ENCODE peak calls at places on chromosome 21, in eight cellular contexts. One of them, this sample, is unnamed.

GRCh38 chr21:46667191-46667734 is 31.8 kb downstream of the PRMT2 start:
- DNase-seq in aorta: no peak
- DNase-seq in mammary epithelial cell: peak; percentile 49
- DNase-seq in left ventricle myocardium inferior: no peak
- DNase-seq in OCI-LY7: no peak
- DNase-seq in GM23248: peak; percentile 43
- DNase-seq in right cardiac atrium: no peak
- DNase-seq in NT2/D1: peak; percentile 27
- DNase-seq in this sample: no peak

GRCh38 chr21:27511241-27511640 is 544.4 kb upstream of the ADAMTS5 start:
- DNase-seq in OCI-LY7: no peak
- DNase-seq in GM23248: no peak
- DNase-seq in mammary epithelial cell: no peak
- DNase-seq in NT2/D1: no peak
- DNase-seq in aorta: no peak
- DNase-seq in right cardiac atrium: no peak
- DNase-seq in left ventricle myocardium inferior: no peak
- DNase-seq in this sample: no peak

GRCh38 chr21:27813750-27814149 is 846.9 kb upstream of the ADAMTS5 start:
- DNase-seq in GM23248: no peak
- DNase-seq in NT2/D1: no peak
- DNase-seq in right cardiac atrium: peak; percentile 45
- DNase-seq in left ventricle myocardium inferior: peak; percentile 14
- DNase-seq in OCI-LY7: no peak
- DNase-seq in aorta: no peak
- DNase-seq in mammary epithelial cell: peak; percentile 8
- DNase-seq in this sample: no peak

GRCh38 chr21:31162827-31163226 is 124.6 kb upstream of the KRTAP19-8 start:
- DNase-seq in OCI-LY7: no peak
- DNase-seq in mammary epithelial cell: no peak
- DNase-seq in left ventricle myocardium inferior: no peak
- DNase-seq in GM23248: peak; percentile 82
- DNase-seq in right cardiac atrium: no peak
- DNase-seq in NT2/D1: no peak
- DNase-seq in aorta: no peak
- DNase-seq in this sample: no peak

GRCh38 chr21:17436626-17437111 is 76.2 kb upstream of the CXADR start:
- DNase-seq in GM23248: no peak
- DNase-seq in OCI-LY7: no peak
- DNase-seq in right cardiac atrium: no peak
- DNase-seq in NT2/D1: no peak
- DNase-seq in left ventricle myocardium inferior: no peak
- DNase-seq in aorta: no peak
- DNase-seq in mammary epithelial cell: no peak
- DNase-seq in this sample: no peak

GRCh38 chr21:35829014-35829525 is 231.3 kb downstream of the SETD4 start:
- DNase-seq in left ventricle myocardium inferior: no peak
- DNase-seq in NT2/D1: no peak
- DNase-seq in right cardiac atrium: no peak
- DNase-seq in aorta: no peak
- DNase-seq in OCI-LY7: no peak
- DNase-seq in GM23248: no peak
- DNase-seq in mammary epithelial cell: no peak
- DNase-seq in this sample: no peak

GRCh38 chr21:38784458-38785266 is 21.1 kb upstream of the ETS2 start:
- DNase-seq in OCI-LY7: no peak
- DNase-seq in GM23248: no peak
- DNase-seq in mammary epithelial cell: no peak
- DNase-seq in right cardiac atrium: no peak
- DNase-seq in left ventricle myocardium inferior: no peak
- DNase-seq in NT2/D1: no peak
- DNase-seq in aorta: no peak
- DNase-seq in this sample: no peak

GRCh38 chr21:41877901-41878830 is 978 bp downstream of the PRDM15 start:
- DNase-seq in GM23248: peak; percentile 81
- DNase-seq in left ventricle myocardium inferior: no peak
- DNase-seq in aorta: no peak
- DNase-seq in OCI-LY7: peak; percentile 88
- DNase-seq in mammary epithelial cell: peak; percentile 26
- DNase-seq in NT2/D1: no peak
- DNase-seq in right cardiac atrium: no peak
- DNase-seq in this sample: no peak

GRCh38 chr21:28496517-28496916 is 496.2 kb downstream of the LTN1 start:
- DNase-seq in left ventricle myocardium inferior: no peak
- DNase-seq in NT2/D1: no peak
- DNase-seq in OCI-LY7: no peak
- DNase-seq in aorta: no peak
- DNase-seq in mammary epithelial cell: no peak
- DNase-seq in GM23248: no peak
- DNase-seq in right cardiac atrium: no peak
- DNase-seq in this sample: no peak

GRCh38 chr21:45076245-45076661 is 1.9 kb downstream of the ADARB1 start:
- DNase-seq in aorta: no peak
- DNase-seq in left ventricle myocardium inferior: no peak
- DNase-seq in NT2/D1: no peak
- DNase-seq in mammary epithelial cell: peak; percentile 47
- DNase-seq in right cardiac atrium: no peak
- DNase-seq in GM23248: peak; percentile 70
- DNase-seq in OCI-LY7: no peak
- DNase-seq in this sample: no peak
- H3K4me1 ChIP-seq in aorta: peaks cover 2% of the 10 kb centered on the region
- H3K4me1 ChIP-seq in left ventricle myocardium inferior: peaks cover 55% of the 10 kb centered on the region
- H3K4me1 ChIP-seq in NT2/D1: no peaks in the 10 kb centered on the region
- H3K4me1 ChIP-seq in mammary epithelial cell: peaks cover 45% of the 10 kb centered on the region
- H3K4me1 ChIP-seq in right cardiac atrium: peaks cover 8% of the 10 kb centered on the region
- H3K4me1 ChIP-seq in GM23248: peaks cover 33% of the 10 kb centered on the region
- H3K4me1 ChIP-seq in OCI-LY7: no peaks in the 10 kb centered on the region
- H3K4me1 ChIP-seq in this sample: peaks cover 30% of the 10 kb centered on the region

DNA sequence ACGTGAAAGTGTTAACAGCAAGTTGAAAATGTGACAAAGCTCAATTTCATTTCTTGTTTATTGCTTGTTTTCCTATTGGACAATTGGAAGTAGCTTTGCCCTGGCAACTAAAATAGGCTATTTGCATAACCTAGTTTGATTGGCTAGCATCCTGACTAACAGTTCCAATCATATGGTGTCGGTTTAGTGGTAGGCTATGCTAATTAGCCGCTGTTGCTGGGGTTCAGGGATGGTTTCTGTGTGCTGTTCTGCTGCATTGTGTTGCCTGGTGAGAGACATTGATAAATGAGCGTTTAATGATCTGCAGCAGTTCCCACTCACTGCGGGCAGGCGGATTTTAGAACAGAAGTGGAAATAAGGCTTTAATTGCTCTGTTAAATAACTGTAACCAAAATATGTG is 68.5 kb downstream of the DYRK1A start:
- DNase-seq in mammary epithelial cell: peak; percentile 31
- DNase-seq in left ventricle myocardium inferior: peak; percentile 35
- DNase-seq in GM23248: peak; percentile 85
- DNase-seq in right cardiac atrium: peak; percentile 34
- DNase-seq in aorta: peak; percentile 61
- DNase-seq in NT2/D1: no peak
- DNase-seq in OCI-LY7: no peak
- DNase-seq in this sample: no peak
- H3K4me1 ChIP-seq in mammary epithelial cell: peaks cover 7% of the 10 kb centered on the region
- H3K4me1 ChIP-seq in left ventricle myocardium inferior: peaks cover 95% of the 10 kb centered on the region
- H3K4me1 ChIP-seq in GM23248: peaks cover 35% of the 10 kb centered on the region
- H3K4me1 ChIP-seq in right cardiac atrium: peaks cover 15% of the 10 kb centered on the region
- H3K4me1 ChIP-seq in aorta: no peaks in the 10 kb centered on the region
- H3K4me1 ChIP-seq in NT2/D1: no peaks in the 10 kb centered on the region
- H3K4me1 ChIP-seq in OCI-LY7: no peaks in the 10 kb centered on the region
- H3K4me1 ChIP-seq in this sample: peaks cover 47% of the 10 kb centered on the region

GRCh38 chr21:33212159-33212851 is 17.4 kb upstream of the IFNAR2 start:
- DNase-seq in NT2/D1: no peak
- DNase-seq in OCI-LY7: peak; percentile 87
- DNase-seq in right cardiac atrium: no peak
- DNase-seq in GM23248: peak; percentile 53
- DNase-seq in left ventricle myocardium inferior: no peak
- DNase-seq in mammary epithelial cell: peak; percentile 88
- DNase-seq in aorta: no peak
- DNase-seq in this sample: no peak
- H3K4me1 ChIP-seq in NT2/D1: no peaks in the 10 kb centered on the region
- H3K4me1 ChIP-seq in OCI-LY7: peaks cover 79% of the 10 kb centered on the region
- H3K4me1 ChIP-seq in right cardiac atrium: peaks cover 4% of the 10 kb centered on the region
- H3K4me1 ChIP-seq in GM23248: peaks cover 7% of the 10 kb centered on the region
- H3K4me1 ChIP-seq in left ventricle myocardium inferior: peaks cover 14% of the 10 kb centered on the region
- H3K4me1 ChIP-seq in mammary epithelial cell: peaks cover 23% of the 10 kb centered on the region
- H3K4me1 ChIP-seq in aorta: no peaks in the 10 kb centered on the region
- H3K4me1 ChIP-seq in this sample: peaks cover 12% of the 10 kb centered on the region

GRCh38 chr21:15057290-15057689 is 7.5 kb downstream of the NRIP1 start:
- DNase-seq in NT2/D1: no peak
- DNase-seq in OCI-LY7: no peak
- DNase-seq in aorta: no peak
- DNase-seq in left ventricle myocardium inferior: no peak
- DNase-seq in right cardiac atrium: no peak
- DNase-seq in GM23248: no peak
- DNase-seq in mammary epithelial cell: no peak
- DNase-seq in this sample: no peak

GRCh38 chr21:15054606-15055239 is 10.1 kb downstream of the NRIP1 start:
- DNase-seq in GM23248: no peak
- DNase-seq in OCI-LY7: no peak
- DNase-seq in right cardiac atrium: no peak
- DNase-seq in NT2/D1: no peak
- DNase-seq in left ventricle myocardium inferior: no peak
- DNase-seq in mammary epithelial cell: no peak
- DNase-seq in aorta: no peak
- DNase-seq in this sample: no peak

GRCh38 chr21:15051652-15052554 is 12.9 kb downstream of the NRIP1 start:
- DNase-seq in OCI-LY7: no peak
- DNase-seq in mammary epithelial cell: no peak
- DNase-seq in aorta: no peak
- DNase-seq in right cardiac atrium: no peak
- DNase-seq in GM23248: no peak
- DNase-seq in NT2/D1: no peak
- DNase-seq in left ventricle myocardium inferior: no peak
- DNase-seq in this sample: no peak

GRCh38 chr21:15053531-15053930 is 11.3 kb downstream of the NRIP1 start:
- DNase-seq in OCI-LY7: no peak
- DNase-seq in left ventricle myocardium inferior: no peak
- DNase-seq in right cardiac atrium: no peak
- DNase-seq in mammary epithelial cell: no peak
- DNase-seq in NT2/D1: no peak
- DNase-seq in aorta: no peak
- DNase-seq in GM23248: no peak
- DNase-seq in this sample: no peak

DNA sequence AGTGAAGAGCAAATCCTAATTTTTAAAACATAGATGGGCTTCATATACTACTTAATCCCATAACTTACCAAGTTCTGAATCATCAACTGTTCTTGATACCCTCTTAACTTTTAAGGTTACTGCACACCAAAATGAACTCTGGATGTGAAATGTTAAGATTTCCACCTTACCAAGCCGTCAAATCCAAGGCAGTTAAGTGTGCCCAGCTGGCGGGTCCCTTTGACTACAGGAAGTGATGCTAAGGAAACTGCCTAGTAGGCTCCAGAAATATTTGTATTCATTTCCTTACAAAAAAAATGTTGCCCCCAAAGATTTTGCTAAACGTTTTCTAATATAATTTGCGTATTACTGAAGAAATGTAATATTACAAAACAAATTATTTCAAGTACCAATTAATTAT is 10.7 kb downstream of the NRIP1 start:
- DNase-seq in right cardiac atrium: no peak
- DNase-seq in left ventricle myocardium inferior: no peak
- DNase-seq in mammary epithelial cell: no peak
- DNase-seq in aorta: no peak
- DNase-seq in NT2/D1: no peak
- DNase-seq in GM23248: no peak
- DNase-seq in OCI-LY7: no peak
- DNase-seq in this sample: no peak
- H3K4me1 ChIP-seq in right cardiac atrium: peaks cover 7% of the 10 kb centered on the region
- H3K4me1 ChIP-seq in left ventricle myocardium inferior: peaks cover 100% of the 10 kb centered on the region
- H3K4me1 ChIP-seq in mammary epithelial cell: peaks cover 4% of the 10 kb centered on the region
- H3K4me1 ChIP-seq in aorta: peaks cover 7% of the 10 kb centered on the region
- H3K4me1 ChIP-seq in NT2/D1: peaks cover 4% of the 10 kb centered on the region
- H3K4me1 ChIP-seq in GM23248: peaks cover 51% of the 10 kb centered on the region
- H3K4me1 ChIP-seq in OCI-LY7: no peaks in the 10 kb centered on the region
- H3K4me1 ChIP-seq in this sample: no peaks in the 10 kb centered on the region

GRCh38 chr21:44305691-44306090 is 5.8 kb downstream of the PFKL start:
- DNase-seq in aorta: no peak
- DNase-seq in right cardiac atrium: no peak
- DNase-seq in GM23248: no peak
- DNase-seq in left ventricle myocardium inferior: no peak
- DNase-seq in OCI-LY7: no peak
- DNase-seq in NT2/D1: no peak
- DNase-seq in mammary epithelial cell: no peak
- DNase-seq in this sample: no peak
- H3K4me1 ChIP-seq in aorta: no peaks in the 10 kb centered on the region
- H3K4me1 ChIP-seq in right cardiac atrium: peaks cover 3% of the 10 kb centered on the region
- H3K4me1 ChIP-seq in GM23248: peaks cover 8% of the 10 kb centered on the region
- H3K4me1 ChIP-seq in left ventricle myocardium inferior: peaks cover 55% of the 10 kb centered on the region
- H3K4me1 ChIP-seq in OCI-LY7: peaks cover 42% of the 10 kb centered on the region
- H3K4me1 ChIP-seq in NT2/D1: peaks cover 65% of the 10 kb centered on the region
- H3K4me1 ChIP-seq in mammary epithelial cell: peaks cover 16% of the 10 kb centered on the region
- H3K4me1 ChIP-seq in this sample: no peaks in the 10 kb centered on the region

DNA sequence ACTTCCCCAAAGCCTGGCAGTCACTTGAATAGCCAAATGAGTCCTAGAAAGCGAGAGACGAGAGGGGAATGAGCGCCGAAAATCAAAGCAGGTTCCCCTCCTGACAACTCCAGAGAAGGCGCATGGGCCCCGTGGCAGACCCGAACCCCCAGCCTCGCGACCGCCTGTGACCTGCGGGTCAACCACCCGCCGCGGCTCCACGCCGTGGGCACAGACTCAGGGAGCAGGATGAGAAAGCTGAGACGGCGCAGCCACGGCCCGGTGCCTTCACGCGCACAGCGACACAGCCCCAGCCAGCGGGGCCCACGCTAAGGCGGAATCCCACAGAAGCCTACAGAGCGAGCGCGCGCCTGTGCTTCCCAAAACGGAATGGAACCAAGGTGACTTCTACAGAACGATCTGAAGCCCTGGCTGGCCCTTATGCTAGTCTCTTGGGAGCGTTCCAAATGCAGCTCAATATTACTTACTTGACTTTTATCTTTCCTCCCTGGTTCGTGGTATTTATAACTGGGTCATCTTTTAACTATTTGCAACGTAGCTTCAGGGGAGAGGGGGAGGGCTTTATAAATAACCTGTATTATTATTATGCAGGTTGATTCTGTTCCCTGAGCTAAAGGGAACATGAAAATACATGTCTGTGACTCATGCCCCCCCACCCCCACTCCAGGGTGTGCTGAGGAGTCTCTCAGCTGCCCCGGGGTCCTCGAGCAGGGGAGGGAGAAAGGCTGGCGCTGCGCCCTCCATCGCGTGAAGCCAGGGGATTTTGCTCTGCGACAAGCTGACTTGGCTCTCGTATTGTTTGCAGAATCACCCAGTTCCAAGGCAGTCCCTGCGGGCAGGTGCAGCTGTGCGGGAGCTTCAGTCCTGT is 1.7 kb downstream of the TSPEAR start:
- DNase-seq in mammary epithelial cell: peak; percentile 82
- DNase-seq in aorta: no peak
- DNase-seq in right cardiac atrium: no peak
- DNase-seq in NT2/D1: no peak
- DNase-seq in GM23248: peak; percentile 22
- DNase-seq in left ventricle myocardium inferior: no peak
- DNase-seq in OCI-LY7: no peak
- DNase-seq in this sample: no peak
- H3K4me1 ChIP-seq in mammary epithelial cell: peaks cover 27% of the 10 kb centered on the region
- H3K4me1 ChIP-seq in aorta: no peaks in the 10 kb centered on the region
- H3K4me1 ChIP-seq in right cardiac atrium: no peaks in the 10 kb centered on the region
- H3K4me1 ChIP-seq in NT2/D1: peaks cover 44% of the 10 kb centered on the region
- H3K4me1 ChIP-seq in GM23248: no peaks in the 10 kb centered on the region
- H3K4me1 ChIP-seq in left ventricle myocardium inferior: peaks cover 56% of the 10 kb centered on the region
- H3K4me1 ChIP-seq in OCI-LY7: no peaks in the 10 kb centered on the region
- H3K4me1 ChIP-seq in this sample: no peaks in the 10 kb centered on the region